ENCODE peak calls at places on chromosomes 12 and 14, in eight cellular contexts. T is stomach, P is esophagus muscularis mucosa, M is HCT116, K is K562, W is breast epithelium, E is prostate gland, D is endothelial cell of umbilical vein. H is an unnamed sample.

GRCh38 chr12:114982760-114983159 is 298.8 kb upstream of the TBX3 start:
- DNase-seq in T (no peak), P (no peak), K (peak), E (peak), W (no peak), M (no peak), D (no peak), H (no peak)

GRCh38 chr14:104094056-104094708 is 8.7 kb downstream of the ASPG start:
- DNase-seq in D (no peak), T (no peak), P (no peak), W (no peak), K (no peak), E (no peak), M (no peak), H (no peak)

GRCh38 chr12:53886996-53887395 is 51.6 kb upstream of the HOXC13 start:
- DNase-seq in D (no peak), K (no peak), T (no peak), W (no peak), P (no peak), E (no peak), M (no peak), H (no peak)

GRCh38 chr12:109873653-109874052 is 6.7 kb downstream of the GLTP start:
- DNase-seq in K (no peak), P (no peak), M (no peak), T (no peak), W (peak), D (no peak), E (peak), H (no peak)

GRCh38 chr14:72463291-72463866 is 430.5 kb downstream of the DPF3 start:
- DNase-seq in D (no peak), P (no peak), T (no peak), E (no peak), K (no peak), M (peak), W (no peak), H (no peak)

GRCh38 chr12:2539938-2540337 is 254.8 kb upstream of the FKBP4 start:
- DNase-seq in P (no peak), D (no peak), W (no peak), E (no peak), K (no peak), T (no peak), M (no peak), H (no peak)

GRCh38 chr12:107845980-107846659 is 71.6 kb downstream of the ASCL4 start:
- DNase-seq in P (no peak), K (no peak), D (no peak), M (no peak), E (peak), T (peak), W (no peak), H (no peak)

GRCh38 chr12:104436790-104437189 is 20.0 kb upstream of the CHST11 start:
- DNase-seq in K (no peak), D (no peak), P (no peak), E (no peak), W (no peak), M (no peak), T (no peak), H (no peak)

GRCh38 chr12:43964966-43965365 is 129.1 kb downstream of the TMEM117 start:
- DNase-seq in K (no peak), W (no peak), T (no peak), M (no peak), E (no peak), D (no peak), P (no peak), H (no peak)

GRCh38 chr12:98221243-98221808 is 294.1 kb upstream of the TMPO start:
- DNase-seq in K (no peak), E (no peak), P (no peak), D (peak), M (no peak), W (no peak), T (no peak), H (no peak)

GRCh38 chr14:100484531-100485267 is 102.5 kb downstream of the BEGAIN start:
- DNase-seq in M (no peak), K (no peak), T (no peak), D (no peak), W (no peak), P (peak), E (no peak), H (no peak)

GRCh38 chr14:100490252-100490651 is 97.0 kb downstream of the BEGAIN start:
- DNase-seq in D (no peak), T (no peak), E (no peak), W (no peak), K (no peak), P (peak), M (no peak), H (no peak)

GRCh38 chr14:100487304-100487703 is 99.9 kb downstream of the BEGAIN start:
- DNase-seq in E (no peak), W (no peak), P (no peak), K (no peak), D (no peak), T (no peak), M (no peak), H (no peak)

GRCh38 chr14:100488057-100488456 is 99.2 kb downstream of the BEGAIN start:
- DNase-seq in T (no peak), P (peak), K (no peak), M (no peak), D (no peak), W (no peak), E (no peak), H (no peak)

GRCh38 chr14:100486025-100486828 is 101.0 kb downstream of the BEGAIN start:
- DNase-seq in E (no peak), T (peak), D (peak), M (no peak), K (peak), W (no peak), P (peak), H (no peak)
- TF ChIP-seq POLR2AphosphoS5 in E (no peak), T (no peak), D (no peak), M (no peak), K (no peak), W (no peak), P (no peak), H (no peak)

DNA sequence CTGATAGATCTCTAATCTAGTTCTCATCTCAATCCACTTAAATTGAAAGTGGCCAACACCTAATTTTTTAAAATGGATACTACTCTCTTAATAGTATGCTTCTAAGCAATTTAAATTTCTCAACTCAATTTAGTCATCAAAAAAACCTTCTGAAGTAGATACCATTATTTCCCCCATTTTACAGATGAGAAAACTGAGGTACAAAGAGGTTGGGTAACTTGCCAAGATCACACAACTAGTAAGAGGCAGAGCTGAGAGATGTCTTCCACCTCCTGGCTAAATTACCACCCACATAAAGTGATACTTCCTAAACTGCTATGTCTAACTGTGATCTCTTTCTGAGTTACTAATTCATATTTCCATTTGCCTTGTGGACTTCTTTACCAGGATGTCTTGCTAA is 6.6 kb downstream of the EXOC5 start:
- DNase-seq in M (no peak), P (no peak), E (no peak), T (no peak), W (no peak), D (no peak), K (no peak), H (no peak)
- TF ChIP-seq POLR2A in M (no peak), P (no peak), E (no peak), T (no peak), W (no peak), D (no peak), K (no peak), H (no peak)

DNA sequence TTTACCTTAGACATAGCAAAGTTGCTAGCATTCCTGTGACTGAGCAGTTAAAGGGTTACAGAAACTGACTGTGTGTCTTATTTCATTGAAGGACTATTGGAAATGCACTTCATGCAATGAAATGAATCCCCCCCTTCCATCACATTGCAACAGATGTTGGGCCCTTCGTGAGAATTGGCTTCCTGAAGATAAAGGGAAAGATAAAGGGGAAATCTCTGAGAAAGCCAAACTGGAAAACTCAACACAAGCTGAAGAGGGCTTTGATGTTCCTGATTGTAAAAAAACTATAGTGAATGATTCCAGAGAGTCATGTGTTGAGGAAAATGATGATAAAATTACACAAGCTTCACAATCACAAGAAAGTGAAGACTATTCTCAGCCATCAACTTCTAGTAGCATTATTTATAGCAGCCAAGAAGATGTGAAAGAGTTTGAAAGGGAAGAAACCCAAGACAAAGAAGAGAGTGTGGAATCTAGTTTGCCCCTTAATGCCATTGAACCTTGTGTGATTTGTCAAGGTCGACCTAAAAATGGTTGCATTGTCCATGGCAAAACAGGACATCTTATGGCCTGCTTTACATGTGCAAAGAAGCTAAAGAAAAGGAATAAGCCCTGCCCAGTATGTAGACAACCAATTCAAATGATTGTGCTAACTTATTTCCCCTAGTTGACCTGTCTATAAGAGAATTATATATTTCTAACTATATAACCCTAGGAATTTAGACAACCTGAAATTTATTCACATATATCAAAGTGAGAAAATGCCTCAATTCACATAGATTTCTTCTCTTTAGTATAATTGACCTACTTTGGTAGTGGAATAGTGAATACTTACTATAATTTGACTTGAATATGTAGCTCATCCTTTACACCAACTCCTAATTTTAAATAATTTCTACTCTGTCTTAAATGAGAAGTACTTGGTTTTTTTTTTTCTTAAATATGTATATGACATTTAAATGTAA is 31.5 kb downstream of the MDM2 start:
- DNase-seq in D (no peak), T (no peak), M (no peak), W (no peak), E (no peak), P (no peak), K (no peak), H (no peak)
- TF ChIP-seq POLR2AphosphoS5 in D (peak), T (no peak), M (no peak), W (no peak), E (no peak), P (no peak), K (no peak), H (peak)

DNA sequence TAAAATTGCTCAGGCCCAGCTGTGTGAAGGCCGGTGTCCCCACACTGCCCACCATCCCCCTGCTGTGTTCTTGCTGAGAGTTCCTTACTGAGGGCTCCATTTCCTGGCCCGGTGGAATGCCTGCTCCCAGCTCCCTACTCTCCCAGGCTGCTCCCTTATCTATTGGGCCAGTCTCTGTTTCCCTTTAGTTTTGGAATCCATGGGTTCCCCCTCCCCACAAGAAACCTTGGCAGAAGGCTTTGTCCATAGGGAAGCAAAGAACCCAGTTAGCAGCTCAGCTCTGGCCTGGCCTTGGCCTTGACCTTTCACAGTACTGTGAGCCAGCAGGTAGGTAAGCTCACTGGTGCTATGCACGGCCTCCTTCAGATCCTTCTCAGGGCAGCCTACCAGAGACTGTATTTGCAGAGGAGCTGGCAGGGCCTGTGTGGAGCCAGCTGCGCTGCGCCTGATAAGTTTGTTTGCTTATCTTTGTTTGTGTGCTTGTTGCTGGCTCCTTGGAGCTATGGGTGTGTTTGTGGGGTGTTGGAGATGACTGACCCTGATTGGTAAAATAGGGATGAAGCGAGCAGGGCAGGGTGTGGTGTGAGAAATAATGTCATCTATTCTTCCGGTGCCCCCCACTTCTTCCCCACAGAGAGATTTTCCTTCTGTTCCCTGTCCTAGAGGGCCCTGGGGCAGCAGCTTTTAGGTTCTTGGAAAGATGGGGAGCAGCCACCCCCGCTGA is 19.2 kb downstream of the MLXIP start:
- DNase-seq in P (no peak), E (peak), K (peak), M (no peak), T (peak), D (peak), W (no peak), H (peak)
- TF ChIP-seq POLR2A in P (no peak), E (no peak), K (no peak), M (no peak), T (no peak), D (no peak), W (no peak), H (no peak)

DNA sequence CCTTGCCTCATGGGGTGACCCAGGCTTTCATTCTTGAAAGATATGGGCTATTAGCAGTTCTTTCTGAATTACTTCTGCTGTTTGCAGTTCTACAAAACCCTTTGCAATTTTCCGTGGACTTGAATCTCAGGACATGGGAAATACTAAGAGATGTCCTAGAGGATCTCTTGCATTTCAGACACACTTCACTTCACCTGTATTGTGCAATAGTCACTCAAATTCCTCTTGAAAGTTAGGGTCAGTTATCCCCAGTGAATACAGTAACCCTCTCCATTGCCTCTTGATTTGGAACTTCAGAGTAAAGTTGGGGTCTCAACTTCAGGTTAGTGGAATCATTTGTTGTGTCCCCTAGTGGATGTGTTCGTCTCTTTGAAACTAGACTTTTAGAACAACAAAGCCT is 31.8 kb downstream of the YLPM1 start:
- DNase-seq in E (no peak), T (no peak), P (no peak), M (no peak), D (no peak), W (no peak), K (no peak), H (no peak)
- TF ChIP-seq POLR2AphosphoS5 in E (no peak), T (no peak), P (no peak), M (no peak), D (no peak), W (no peak), K (no peak), H (no peak)

GRCh38 chr14:89108608-89109007 is 284.2 kb downstream of the TTC8 start:
- DNase-seq in T (no peak), K (no peak), P (no peak), M (no peak), W (no peak), E (no peak), D (no peak), H (no peak)

GRCh38 chr14:89114109-89114508 is 289.7 kb downstream of the TTC8 start:
- DNase-seq in E (no peak), M (no peak), P (no peak), D (no peak), W (no peak), K (no peak), T (no peak), H (no peak)

GRCh38 chr14:89110110-89110509 is 285.7 kb downstream of the TTC8 start:
- DNase-seq in E (no peak), K (no peak), M (no peak), T (no peak), W (no peak), D (no peak), P (no peak), H (no peak)
- TF ChIP-seq POLR2A in E (no peak), K (no peak), M (no peak), T (no peak), W (no peak), D (no peak), P (no peak), H (no peak)

GRCh38 chr14:55536208-55536708 is 43.7 kb upstream of the KTN1 start:
- DNase-seq in M (no peak), K (no peak), P (no peak), W (no peak), D (no peak), E (no peak), T (no peak), H (no peak)
- TF ChIP-seq POLR2AphosphoS5 in M (no peak), K (no peak), P (no peak), W (no peak), D (no peak), E (no peak), T (no peak), H (no peak)

GRCh38 chr12:56266634-56267442 is at the start of gene COQ10A:
- DNase-seq in D (peak), M (peak), W (peak), E (peak), P (peak), K (peak), T (peak), H (peak)
- TF ChIP-seq POLR2A in D (peak), M (peak), W (no peak), E (peak), P (peak), K (peak), T (no peak), H (peak)